ENCODE peak calls at places on chromosomes 5 and 9, in nine cellular contexts. S, U, D, N, G, W, R, Y and J are unnamed samples.

GRCh38 chr9:137314561-137315560 is 12.8 kb upstream of the NRARP start:
- DNase-seq in S (no peak), U (no peak), D (no peak), N (peak), G (no peak), W (peak), R (peak), Y (no peak), J (peak)

GRCh38 chr9:128102861-128103588 is 24.5 kb downstream of the PTGES2 start:
- DNase-seq in S (no peak), U (peak), D (peak), N (no peak), G (no peak), W (peak), R (peak), Y (no peak), J (no peak)

GRCh38 chr5:2371419-2371710 is 380.1 kb downstream of the IRX2 start:
- DNase-seq in S (no peak), U (no peak), D (no peak), N (no peak), G (no peak), W (no peak), R (no peak), Y (no peak), J (no peak)

GRCh38 chr9:124894741-124895170 is 32.8 kb downstream of the ARPC5L start:
- DNase-seq in S (no peak), U (peak), D (no peak), N (no peak), G (peak), W (no peak), R (no peak), Y (no peak), J (no peak)

GRCh38 chr9:130982636-130983282 is 26.2 kb upstream of the LAMC3 start:
- DNase-seq in S (no peak), U (no peak), D (no peak), N (no peak), G (no peak), W (no peak), R (no peak), Y (no peak), J (no peak)

GRCh38 chr5:91243859-91244258 is 139.3 kb downstream of the ARRDC3 start:
- DNase-seq in S (no peak), U (no peak), D (no peak), N (no peak), G (no peak), W (no peak), R (no peak), Y (no peak), J (no peak)

GRCh38 chr5:175387144-175387543 is 56.8 kb downstream of the DRD1 start:
- DNase-seq in S (no peak), U (no peak), D (no peak), N (no peak), G (no peak), W (no peak), R (no peak), Y (no peak), J (no peak)

GRCh38 chr9:98848450-98849149 is 41.1 kb downstream of the GALNT12 start:
- DNase-seq in S (peak), U (peak), D (peak), N (peak), G (peak), W (peak), R (peak), Y (peak), J (peak)

GRCh38 chr9:89077519-89077918 is 86.3 kb downstream of the S1PR3 start:
- DNase-seq in S (no peak), U (no peak), D (no peak), N (no peak), G (no peak), W (no peak), R (no peak), Y (no peak), J (no peak)

GRCh38 chr9:42852133-42852532 is 668.7 kb downstream of the SPATA31A6 start:
- DNase-seq in S (no peak), U (peak), D (no peak), N (peak), G (no peak), W (no peak), R (peak), Y (no peak), J (peak)

GRCh38 chr9:86912210-86912609 is 35.1 kb downstream of the GAS1 start:
- DNase-seq in S (no peak), U (no peak), D (no peak), N (no peak), G (no peak), W (no peak), R (no peak), Y (no peak), J (no peak)

GRCh38 chr9:89274838-89275237 is 36.2 kb upstream of the CKS2 start:
- DNase-seq in S (no peak), U (no peak), D (no peak), N (no peak), G (no peak), W (no peak), R (no peak), Y (no peak), J (no peak)

GRCh38 chr9:118059520-118060278 is 355.5 kb downstream of the TLR4 start:
- DNase-seq in S (no peak), U (no peak), D (peak), N (no peak), G (no peak), W (no peak), R (no peak), Y (no peak), J (no peak)

GRCh38 chr9:2116073-2116472 is 100.9 kb downstream of the SMARCA2 start:
- DNase-seq in S (no peak), U (no peak), D (no peak), N (no peak), G (peak), W (no peak), R (no peak), Y (peak), J (peak)

GRCh38 chr9:124191691-124192208 is 66.0 kb upstream of the NEK6 start:
- DNase-seq in S (no peak), U (no peak), D (peak), N (no peak), G (no peak), W (no peak), R (no peak), Y (no peak), J (no peak)

GRCh38 chr9:3027260-3027659 is 183.4 kb upstream of the PUM3 start:
- DNase-seq in S (no peak), U (no peak), D (no peak), N (no peak), G (no peak), W (no peak), R (no peak), Y (no peak), J (no peak)

GRCh38 chr9:69801994-69802393 is 18.6 kb upstream of the CFAP95 start:
- DNase-seq in S (no peak), U (no peak), D (no peak), N (no peak), G (no peak), W (no peak), R (no peak), Y (no peak), J (no peak)

GRCh38 chr9:69798737-69799136 is 21.9 kb upstream of the CFAP95 start:
- DNase-seq in S (no peak), U (no peak), D (no peak), N (no peak), G (no peak), W (no peak), R (no peak), Y (no peak), J (no peak)

GRCh38 chr9:69797680-69798079 is 22.9 kb upstream of the CFAP95 start:
- DNase-seq in S (no peak), U (no peak), D (no peak), N (no peak), G (no peak), W (no peak), R (no peak), Y (no peak), J (no peak)
- TF ChIP-seq POLR2A in S (no peak), U (no peak), D (no peak), N (no peak), G (no peak), W (no peak), R (no peak), Y (no peak), J (no peak)

DNA sequence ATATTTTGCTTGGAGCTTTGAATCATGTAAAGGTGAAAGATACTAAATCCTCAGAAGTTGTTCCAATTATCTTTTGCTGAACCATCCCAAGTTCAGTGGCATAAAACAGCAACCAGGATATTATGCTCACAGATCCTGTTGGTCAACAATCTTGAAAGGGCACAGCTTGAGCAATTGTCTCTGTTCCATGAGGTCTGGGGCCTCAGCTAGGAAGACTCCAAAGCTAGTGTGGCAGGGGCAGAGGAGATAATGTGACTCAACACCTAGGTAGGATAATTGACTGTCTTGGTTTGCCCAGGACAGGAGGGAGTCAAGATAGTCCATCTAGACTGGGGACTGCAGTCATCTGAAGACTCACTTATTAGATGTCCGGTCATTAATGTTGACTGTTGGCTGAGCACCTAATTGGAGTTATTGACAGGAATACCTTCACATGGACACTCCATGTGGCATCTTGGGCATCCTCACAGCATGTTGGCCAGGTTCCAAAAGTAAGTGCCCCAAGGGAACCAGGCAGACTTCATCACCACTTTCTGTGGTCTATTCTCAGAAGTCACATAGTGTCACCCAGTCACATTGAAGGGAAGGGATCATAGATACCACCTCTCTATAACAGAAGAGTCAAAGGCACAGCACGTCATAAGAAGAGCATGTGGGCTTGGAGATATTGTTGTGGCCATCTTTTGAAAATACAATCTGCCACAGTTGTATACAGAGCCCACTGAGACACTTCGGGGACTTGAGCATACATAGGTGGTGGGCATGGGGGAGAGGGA is 88.4 kb upstream of the GPBP1 start:
- DNase-seq in S (no peak), U (no peak), D (no peak), N (no peak), G (no peak), W (no peak), R (no peak), Y (no peak), J (no peak)
- TF ChIP-seq POLR2A in S (no peak), U (no peak), D (no peak), N (no peak), G (no peak), W (no peak), R (no peak), Y (no peak), J (no peak)

DNA sequence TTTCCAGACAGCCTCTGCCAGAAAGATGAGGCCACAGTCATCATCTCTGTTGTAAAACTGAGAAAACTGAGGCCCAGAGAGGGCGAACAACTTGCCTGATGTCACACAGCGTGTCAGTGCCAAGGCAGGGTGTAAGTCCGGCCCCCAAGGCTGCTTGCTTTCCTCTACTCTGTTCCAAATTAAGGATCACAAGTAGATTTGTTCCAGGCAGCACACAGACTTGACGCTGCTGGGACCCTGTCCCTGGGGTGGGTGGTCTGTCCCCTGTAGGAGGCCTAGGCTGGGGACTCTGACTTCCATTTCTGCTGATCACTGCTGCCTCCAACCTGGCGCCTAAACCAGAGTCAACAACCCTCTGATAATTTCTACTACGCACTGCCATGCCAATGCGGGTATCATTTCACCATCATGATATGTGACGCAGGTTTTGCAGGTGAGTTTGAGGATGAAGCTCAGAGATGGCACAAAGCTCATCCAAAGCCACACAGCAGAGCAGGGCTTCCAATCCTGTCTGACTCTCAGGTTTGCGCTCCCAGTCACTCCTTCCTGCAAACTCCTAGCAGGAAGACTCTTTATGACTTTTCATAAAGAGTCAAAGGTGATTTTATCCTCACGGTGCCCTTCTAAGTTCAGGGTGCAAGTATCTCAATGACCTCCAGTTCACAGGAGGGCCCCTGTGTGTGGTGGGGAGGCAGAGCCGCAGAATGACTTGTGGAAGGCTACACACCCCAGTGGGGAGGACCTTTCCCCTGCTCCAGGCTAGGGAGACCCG is 13.6 kb upstream of the RALGDS start:
- DNase-seq in S (no peak), U (no peak), D (no peak), N (no peak), G (no peak), W (no peak), R (no peak), Y (no peak), J (no peak)
- TF ChIP-seq POLR2A in S (no peak), U (no peak), D (no peak), N (no peak), G (no peak), W (no peak), R (no peak), Y (no peak), J (no peak)

DNA sequence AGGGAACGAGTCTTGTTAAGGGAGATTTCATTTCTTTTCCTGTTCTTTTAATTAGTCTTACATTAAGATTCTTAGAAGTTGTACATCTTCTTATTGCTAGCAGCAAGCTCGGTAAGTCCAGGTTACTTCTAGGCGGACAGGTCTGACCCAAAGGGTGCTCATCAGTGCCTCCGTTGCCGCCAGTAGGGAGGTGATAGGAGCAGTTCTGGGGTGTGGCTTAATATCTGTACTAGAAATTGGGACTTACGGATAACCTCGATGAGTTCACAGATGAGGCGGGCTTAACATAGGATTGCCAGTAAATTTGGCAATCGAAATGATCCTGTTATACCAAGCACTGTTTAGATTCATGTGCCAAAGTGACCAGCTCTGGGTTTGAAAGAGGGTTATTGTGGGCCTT is 278.8 kb downstream of the FANCC start:
- DNase-seq in S (no peak), U (no peak), D (no peak), N (no peak), G (no peak), W (no peak), R (no peak), Y (no peak), J (no peak)
- TF ChIP-seq POLR2A in S (no peak), U (no peak), D (no peak), N (no peak), G (no peak), W (no peak), R (no peak), Y (no peak), J (no peak)

DNA sequence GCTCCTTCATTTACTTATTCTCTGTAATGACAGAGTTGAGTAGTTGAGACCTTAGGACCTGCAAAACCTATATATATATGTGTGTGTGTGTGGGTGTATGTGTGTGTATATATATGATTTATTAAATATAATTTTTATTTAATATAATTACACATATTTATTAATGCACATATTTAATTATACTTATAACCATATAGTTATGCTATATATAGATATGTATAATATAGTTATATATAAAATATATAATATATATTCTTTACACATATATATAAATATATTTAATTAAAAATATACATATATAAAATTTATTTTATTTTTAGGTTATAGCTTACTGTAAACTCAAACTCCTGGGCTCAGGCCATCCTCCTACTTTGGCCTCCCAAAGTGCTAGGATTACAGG is 23.7 kb downstream of the ACER2 start:
- DNase-seq in S (no peak), U (no peak), D (no peak), N (no peak), G (no peak), W (no peak), R (no peak), Y (no peak), J (no peak)
- TF ChIP-seq POLR2A in S (no peak), U (no peak), D (no peak), N (no peak), G (no peak), W (no peak), R (no peak), Y (no peak), J (no peak)

DNA sequence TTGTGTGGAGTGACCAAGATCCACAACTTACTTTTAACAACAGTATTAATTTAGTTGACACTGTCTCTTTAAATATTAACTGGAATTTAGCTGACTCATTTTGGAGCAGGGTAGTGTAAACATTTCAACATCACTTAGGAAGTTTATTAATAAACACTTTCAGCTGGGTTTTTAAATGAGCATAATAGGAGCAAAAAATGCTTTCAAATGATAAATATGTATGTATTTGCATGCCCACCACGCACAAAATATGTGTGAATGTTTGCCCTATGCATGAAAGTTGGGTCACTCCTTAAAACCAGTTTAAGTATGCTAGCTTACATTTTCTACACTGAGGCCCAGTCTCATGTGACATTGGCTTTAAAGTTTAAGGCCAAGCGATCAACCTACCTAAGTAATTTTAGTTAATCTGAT is 2.9 kb downstream of the ZFAND5 start:
- DNase-seq in S (no peak), U (no peak), D (no peak), N (no peak), G (no peak), W (no peak), R (no peak), Y (no peak), J (no peak)
- TF ChIP-seq POLR2A in S (no peak), U (no peak), D (no peak), N (no peak), G (no peak), W (no peak), R (no peak), Y (no peak), J (no peak)